ENCODE peak calls at places on chromosomes 4 and X, in eight cellular contexts. P, C, Y, E, U, O, H and Z are unnamed samples.
A peak's percentile ranks its signal among the peaks of the same experiment; 100 is the strongest.

GRCh38 chrX:112746812-112747630 is 67.3 kb upstream of the LHFPL1 start:
- DNase-seq in U (no peak), C (no peak), O (no peak), H (no peak), E (no peak), Y (no peak), P (no peak), Z (no peak)

GRCh38 chrX:11792461-11793421 is 34.7 kb downstream of the MSL3 start:
- DNase-seq in U (peak; percentile 65), O (no peak), C (no peak), H (no peak), Y (peak; percentile 48), P (peak; percentile 45), E (no peak), Z (peak; percentile 79)

GRCh38 chrX:140815868-140816267 is 106.3 kb downstream of the LINC00632 start:
- DNase-seq in O (no peak), U (no peak), E (peak; percentile 29), P (no peak), H (peak; percentile 0), C (no peak), Y (no peak), Z (no peak)

GRCh38 chr4:183249854-183250253 is 70.2 kb downstream of the CLDN22 start:
- DNase-seq in Y (no peak), E (peak; percentile 58), H (peak; percentile 51), C (no peak), P (no peak), U (peak; percentile 18), O (no peak), Z (no peak)

GRCh38 chr4:85147481-85148076 is 181.1 kb upstream of the WDFY3 start:
- DNase-seq in H (peak; percentile 63), Y (no peak), P (no peak), E (peak; percentile 79), O (no peak), C (peak; percentile 47), U (peak; percentile 21), Z (peak; percentile 1)

GRCh38 chrX:48728653-48729052 is 32.1 kb downstream of the SUV39H1 start:
- DNase-seq in U (no peak), O (no peak), H (no peak), E (no peak), P (no peak), C (no peak), Y (no peak), Z (no peak)

GRCh38 chr4:54475546-54475945 is 182.2 kb upstream of the KIT start:
- DNase-seq in P (no peak), E (no peak), Y (no peak), O (no peak), U (no peak), H (no peak), C (no peak), Z (no peak)

GRCh38 chr4:182346250-182346649 is 103.0 kb downstream of the TENM3 start:
- DNase-seq in H (no peak), E (no peak), U (no peak), P (no peak), O (no peak), Y (no peak), C (no peak), Z (no peak)

GRCh38 chr4:33841120-33841519 is 2403.2 kb downstream of the ARAP2 start:
- DNase-seq in C (no peak), P (no peak), O (no peak), U (no peak), Y (no peak), H (no peak), E (no peak), Z (no peak)

GRCh38 chrX:41085883-41086626 is 810 bp downstream of the USP9X start:
- DNase-seq in E (peak; percentile 39), H (peak; percentile 61), Y (peak; percentile 54), P (peak; percentile 38), U (peak; percentile 33), O (no peak), C (peak; percentile 14), Z (peak; percentile 43)

GRCh38 chr4:52202251-52202779 is 151.2 kb downstream of the SPATA18 start:
- DNase-seq in Y (no peak), P (no peak), E (no peak), O (no peak), C (no peak), U (no peak), H (no peak), Z (no peak)

GRCh38 chr4:27056281-27056680 is 195.6 kb downstream of the STIM2 start:
- DNase-seq in H (no peak), E (no peak), O (no peak), Y (no peak), P (no peak), U (no peak), C (no peak), Z (no peak)

GRCh38 chrX:53253293-53254020 is 27.9 kb downstream of the IQSEC2 start:
- DNase-seq in P (no peak), C (no peak), H (no peak), O (no peak), E (peak; percentile 18), Y (no peak), U (no peak), Z (no peak)

GRCh38 chr4:162075691-162076090 is 88.1 kb downstream of the FSTL5 start:
- DNase-seq in P (no peak), U (no peak), H (no peak), E (no peak), Y (no peak), O (no peak), C (no peak), Z (no peak)

GRCh38 chr4:5796976-5797375 is 86.0 kb downstream of the EVC start:
- DNase-seq in Y (no peak), C (no peak), U (no peak), H (no peak), O (no peak), P (no peak), E (no peak), Z (no peak)

GRCh38 chr4:80788798-80789197 is 241.7 kb upstream of the BMP3 start:
- DNase-seq in H (peak; percentile 2), U (no peak), E (peak; percentile 79), C (no peak), Y (no peak), O (no peak), P (no peak), Z (peak; percentile 4)

GRCh38 chr4:31104596-31104995 is 384.4 kb downstream of the PCDH7 start:
- DNase-seq in O (no peak), H (no peak), Y (no peak), P (no peak), U (no peak), C (no peak), E (peak; percentile 6), Z (no peak)

GRCh38 chr4:145103496-145103895 is 5.4 kb downstream of the ABCE1 start:
- DNase-seq in O (no peak), P (no peak), E (no peak), C (no peak), U (no peak), Y (no peak), H (peak; percentile 4), Z (no peak)

GRCh38 chrX:49269010-49269767 is 404 bp upstream of the PPP1R3F start:
- DNase-seq in U (peak; percentile 95), E (peak; percentile 98), P (peak; percentile 95), H (peak; percentile 98), O (peak; percentile 70), C (peak; percentile 91), Y (peak; percentile 96), Z (peak; percentile 95)

GRCh38 chrX:100687546-100687945 is 43.5 kb downstream of the SRPX2 start:
- DNase-seq in O (no peak), P (no peak), C (no peak), E (no peak), U (no peak), H (no peak), Y (no peak), Z (no peak)

GRCh38 chr4:78061939-78062603 is 4.9 kb downstream of the FRAS1 start:
- DNase-seq in U (no peak), O (no peak), Y (no peak), P (no peak), E (no peak), C (no peak), H (no peak), Z (no peak)

GRCh38 chr4:164224871-164225270 is 529.1 kb upstream of the SMIM31 start:
- DNase-seq in U (no peak), C (no peak), P (no peak), O (no peak), H (no peak), E (no peak), Y (no peak), Z (no peak)

GRCh38 chr4:99968330-99968729 is 18.3 kb upstream of the H2AZ1 start:
- DNase-seq in C (no peak), Y (no peak), O (no peak), E (peak; percentile 66), P (no peak), H (no peak), U (no peak), Z (no peak)